ENCODE peak calls at places on chromosome 3, in eight cellular contexts. One of them, this sample, is unnamed.
A peak's percentile ranks its signal among the peaks of the same experiment; 100 is the strongest.

GRCh38 chr3:42507751-42508335 is 5.4 kb downstream of the VIPR1 start:
- DNase-seq in neural progenitor cell: no peak
- DNase-seq in mammary epithelial cell: no peak
- DNase-seq in endothelial cell of umbilical vein: no peak
- DNase-seq in GM12878: no peak
- DNase-seq in PC-3: no peak
- DNase-seq in fibroblast of lung: no peak
- DNase-seq in hepatocyte: no peak
- DNase-seq in this sample: no peak

GRCh38 chr3:12489832-12490231 is 5.6 kb downstream of the TSEN2 start:
- DNase-seq in neural progenitor cell: no peak
- DNase-seq in mammary epithelial cell: no peak
- DNase-seq in endothelial cell of umbilical vein: no peak
- DNase-seq in GM12878: no peak
- DNase-seq in PC-3: no peak
- DNase-seq in fibroblast of lung: no peak
- DNase-seq in hepatocyte: no peak
- DNase-seq in this sample: no peak

GRCh38 chr3:61624300-61624699 is 62.9 kb downstream of the PTPRG start:
- DNase-seq in neural progenitor cell: no peak
- DNase-seq in mammary epithelial cell: no peak
- DNase-seq in endothelial cell of umbilical vein: no peak
- DNase-seq in GM12878: no peak
- DNase-seq in PC-3: no peak
- DNase-seq in fibroblast of lung: no peak
- DNase-seq in hepatocyte: no peak
- DNase-seq in this sample: no peak

GRCh38 chr3:71142440-71143161 is 440.9 kb downstream of the FOXP1 start:
- DNase-seq in neural progenitor cell: peak; percentile 49
- DNase-seq in mammary epithelial cell: no peak
- DNase-seq in endothelial cell of umbilical vein: peak; percentile 39
- DNase-seq in GM12878: no peak
- DNase-seq in PC-3: no peak
- DNase-seq in fibroblast of lung: no peak
- DNase-seq in hepatocyte: no peak
- DNase-seq in this sample: peak; percentile 49

GRCh38 chr3:47163023-47163989 is 607 bp downstream of the SETD2 start:
- DNase-seq in neural progenitor cell: no peak
- DNase-seq in mammary epithelial cell: peak; percentile 45
- DNase-seq in endothelial cell of umbilical vein: peak; percentile 57
- DNase-seq in GM12878: no peak
- DNase-seq in PC-3: peak; percentile 48
- DNase-seq in fibroblast of lung: peak; percentile 44
- DNase-seq in hepatocyte: peak; percentile 75
- DNase-seq in this sample: peak; percentile 11

GRCh38 chr3:17491601-17492000 is 250.8 kb downstream of the TBC1D5 start:
- DNase-seq in neural progenitor cell: no peak
- DNase-seq in mammary epithelial cell: peak; percentile 78
- DNase-seq in endothelial cell of umbilical vein: peak; percentile 25
- DNase-seq in GM12878: no peak
- DNase-seq in PC-3: peak; percentile 73
- DNase-seq in fibroblast of lung: peak; percentile 84
- DNase-seq in hepatocyte: no peak
- DNase-seq in this sample: no peak

GRCh38 chr3:43765417-43766030 is 74.8 kb downstream of the ABHD5 start:
- DNase-seq in neural progenitor cell: no peak
- DNase-seq in mammary epithelial cell: no peak
- DNase-seq in endothelial cell of umbilical vein: no peak
- DNase-seq in GM12878: no peak
- DNase-seq in PC-3: peak; percentile 47
- DNase-seq in fibroblast of lung: peak; percentile 68
- DNase-seq in hepatocyte: no peak
- DNase-seq in this sample: no peak

GRCh38 chr3:12629560-12629959 is 34.4 kb downstream of the RAF1 start:
- DNase-seq in neural progenitor cell: no peak
- DNase-seq in mammary epithelial cell: no peak
- DNase-seq in endothelial cell of umbilical vein: no peak
- DNase-seq in GM12878: no peak
- DNase-seq in PC-3: peak; percentile 15
- DNase-seq in fibroblast of lung: peak; percentile 60
- DNase-seq in hepatocyte: no peak
- DNase-seq in this sample: no peak

GRCh38 chr3:34056951-34057390 is 258.5 kb downstream of the PDCD6IP start:
- DNase-seq in neural progenitor cell: no peak
- DNase-seq in mammary epithelial cell: no peak
- DNase-seq in endothelial cell of umbilical vein: no peak
- DNase-seq in GM12878: peak; percentile 89
- DNase-seq in PC-3: no peak
- DNase-seq in fibroblast of lung: peak; percentile 23
- DNase-seq in hepatocyte: no peak
- DNase-seq in this sample: no peak

GRCh38 chr3:129087138-129087702 is 26.6 kb downstream of the GP9 start:
- DNase-seq in neural progenitor cell: no peak
- DNase-seq in mammary epithelial cell: peak; percentile 16
- DNase-seq in endothelial cell of umbilical vein: peak; percentile 57
- DNase-seq in GM12878: no peak
- DNase-seq in PC-3: no peak
- DNase-seq in fibroblast of lung: peak; percentile 30
- DNase-seq in hepatocyte: no peak
- DNase-seq in this sample: no peak

GRCh38 chr3:33855884-33856546 is 57.6 kb downstream of the PDCD6IP start:
- DNase-seq in neural progenitor cell: no peak
- DNase-seq in mammary epithelial cell: no peak
- DNase-seq in endothelial cell of umbilical vein: peak; percentile 84
- DNase-seq in GM12878: no peak
- DNase-seq in PC-3: peak; percentile 50
- DNase-seq in fibroblast of lung: no peak
- DNase-seq in hepatocyte: no peak
- DNase-seq in this sample: no peak

GRCh38 chr3:69948246-69948862 is 51.2 kb upstream of the SAMMSON start:
- DNase-seq in neural progenitor cell: peak; percentile 40
- DNase-seq in mammary epithelial cell: peak; percentile 9
- DNase-seq in endothelial cell of umbilical vein: peak; percentile 60
- DNase-seq in GM12878: no peak
- DNase-seq in PC-3: peak; percentile 35
- DNase-seq in fibroblast of lung: peak; percentile 73
- DNase-seq in hepatocyte: peak; percentile 62
- DNase-seq in this sample: peak; percentile 36

DNA sequence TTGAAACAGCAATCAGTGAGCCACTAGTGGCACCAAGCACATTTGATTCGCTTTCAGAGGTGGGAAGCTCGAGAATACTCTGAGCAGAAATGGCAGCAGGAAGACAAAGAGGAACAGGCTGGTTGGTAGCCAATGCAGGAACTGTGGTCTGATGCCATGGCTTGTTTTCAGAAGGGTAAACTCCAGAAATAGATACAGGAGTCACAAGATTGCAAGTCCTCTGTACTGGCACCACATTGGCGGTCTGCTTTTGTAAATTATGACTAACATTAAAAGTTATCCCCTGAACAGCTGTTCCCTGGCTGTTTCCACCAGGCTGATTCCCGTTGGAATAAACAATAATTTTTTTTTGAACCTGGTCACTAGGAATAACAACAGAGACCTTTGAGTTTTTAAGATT is 35.5 kb downstream of the USF3 start:
- DNase-seq in neural progenitor cell: no peak
- DNase-seq in mammary epithelial cell: no peak
- DNase-seq in endothelial cell of umbilical vein: no peak
- DNase-seq in GM12878: no peak
- DNase-seq in PC-3: no peak
- DNase-seq in fibroblast of lung: peak; percentile 87
- DNase-seq in hepatocyte: no peak
- DNase-seq in this sample: no peak
- H3K27ac ChIP-seq in neural progenitor cell: no peak overlapping the region
- H3K27ac ChIP-seq in mammary epithelial cell: no peak overlapping the region
- H3K27ac ChIP-seq in endothelial cell of umbilical vein: no peak overlapping the region
- H3K27ac ChIP-seq in GM12878: no peak overlapping the region
- H3K27ac ChIP-seq in PC-3: no peak overlapping the region
- H3K27ac ChIP-seq in fibroblast of lung: peak overlapping the region; percentile 34
- H3K27ac ChIP-seq in hepatocyte: no peak overlapping the region
- H3K27ac ChIP-seq in this sample: no peak overlapping the region

GRCh38 chr3:72848703-72849081 is 447 bp upstream of the SHQ1 start:
- DNase-seq in neural progenitor cell: no peak
- DNase-seq in mammary epithelial cell: no peak
- DNase-seq in endothelial cell of umbilical vein: no peak
- DNase-seq in GM12878: peak; percentile 71
- DNase-seq in PC-3: no peak
- DNase-seq in fibroblast of lung: no peak
- DNase-seq in hepatocyte: no peak
- DNase-seq in this sample: no peak
- TF ChIP-seq EZH2 in neural progenitor cell: no peak
- TF ChIP-seq EZH2 in mammary epithelial cell: no peak
- TF ChIP-seq EZH2 in endothelial cell of umbilical vein: no peak
- TF ChIP-seq EZH2 in GM12878: peak; percentile 86
- TF ChIP-seq EZH2 in PC-3: no peak
- TF ChIP-seq EZH2 in fibroblast of lung: no peak
- TF ChIP-seq EZH2 in hepatocyte: no peak
- TF ChIP-seq EZH2 in this sample: no peak

DNA sequence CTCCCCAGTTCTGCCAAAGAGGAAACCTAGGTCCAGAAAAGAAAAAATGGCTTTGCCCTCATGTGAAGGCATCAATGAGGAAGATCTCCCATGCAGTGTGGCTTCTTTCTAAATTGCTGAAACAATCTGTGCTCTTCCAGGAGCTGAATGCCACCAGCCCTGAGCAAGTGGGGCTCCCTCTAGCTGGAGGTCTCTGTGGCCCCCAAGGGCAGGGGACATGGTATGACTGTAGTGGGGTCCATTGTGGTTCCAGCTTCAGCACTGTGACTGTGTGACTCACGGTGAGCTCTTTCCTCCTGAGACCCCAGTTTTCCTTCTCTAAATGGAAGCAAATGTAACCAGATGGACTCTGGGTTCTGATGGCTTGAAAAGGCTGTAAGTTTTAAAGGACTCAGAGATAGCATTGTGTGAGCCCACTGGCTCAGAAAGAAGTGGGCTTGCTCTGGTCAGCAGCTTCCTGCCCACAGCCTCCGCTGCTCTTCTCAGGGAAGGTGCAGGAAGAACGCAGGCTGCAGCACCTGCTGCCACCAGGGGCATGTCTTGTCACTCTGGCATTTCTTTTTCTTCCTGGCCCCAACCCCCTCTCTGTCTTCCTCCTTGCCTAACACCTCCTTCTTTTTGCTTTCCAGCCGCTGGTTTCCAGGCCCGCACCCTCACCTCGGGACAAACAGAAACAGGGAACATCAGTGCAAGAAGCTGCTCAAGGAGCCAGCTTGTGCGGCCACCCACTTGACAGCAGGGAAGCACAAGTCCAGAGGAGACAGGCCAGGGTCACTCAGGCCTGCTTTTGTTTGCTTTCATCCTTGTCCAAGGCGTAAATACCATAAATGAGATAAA is 5.8 kb upstream of the CXCR6 start:
- DNase-seq in neural progenitor cell: no peak
- DNase-seq in mammary epithelial cell: no peak
- DNase-seq in endothelial cell of umbilical vein: no peak
- DNase-seq in GM12878: no peak
- DNase-seq in PC-3: no peak
- DNase-seq in fibroblast of lung: no peak
- DNase-seq in hepatocyte: no peak
- DNase-seq in this sample: no peak
- TF ChIP-seq CTCF in neural progenitor cell: no peak
- TF ChIP-seq CTCF in mammary epithelial cell: no peak
- TF ChIP-seq CTCF in endothelial cell of umbilical vein: no peak
- TF ChIP-seq CTCF in GM12878: no peak
- TF ChIP-seq CTCF in PC-3: no peak
- TF ChIP-seq CTCF in fibroblast of lung: no peak
- TF ChIP-seq CTCF in hepatocyte: no peak
- TF ChIP-seq CTCF in this sample: no peak

GRCh38 chr3:119295816-119296484 is 1.8 kb downstream of the ARHGAP31 start:
- DNase-seq in neural progenitor cell: no peak
- DNase-seq in mammary epithelial cell: peak; percentile 13
- DNase-seq in endothelial cell of umbilical vein: peak; percentile 45
- DNase-seq in GM12878: no peak
- DNase-seq in PC-3: no peak
- DNase-seq in fibroblast of lung: peak; percentile 12
- DNase-seq in hepatocyte: no peak
- DNase-seq in this sample: no peak

GRCh38 chr3:119296723-119297122 is 2.5 kb downstream of the ARHGAP31 start:
- DNase-seq in neural progenitor cell: no peak
- DNase-seq in mammary epithelial cell: no peak
- DNase-seq in endothelial cell of umbilical vein: peak; percentile 10
- DNase-seq in GM12878: no peak
- DNase-seq in PC-3: no peak
- DNase-seq in fibroblast of lung: no peak
- DNase-seq in hepatocyte: no peak
- DNase-seq in this sample: no peak

GRCh38 chr3:119298565-119298941 is 4.4 kb downstream of the ARHGAP31 start:
- DNase-seq in neural progenitor cell: no peak
- DNase-seq in mammary epithelial cell: no peak
- DNase-seq in endothelial cell of umbilical vein: no peak
- DNase-seq in GM12878: no peak
- DNase-seq in PC-3: no peak
- DNase-seq in fibroblast of lung: no peak
- DNase-seq in hepatocyte: no peak
- DNase-seq in this sample: no peak

GRCh38 chr3:119294889-119295769 is 946 bp downstream of the ARHGAP31 start:
- DNase-seq in neural progenitor cell: peak; percentile 46
- DNase-seq in mammary epithelial cell: peak; percentile 37
- DNase-seq in endothelial cell of umbilical vein: peak; percentile 73
- DNase-seq in GM12878: no peak
- DNase-seq in PC-3: peak; percentile 52
- DNase-seq in fibroblast of lung: peak; percentile 35
- DNase-seq in hepatocyte: peak; percentile 66
- DNase-seq in this sample: peak; percentile 51

GRCh38 chr3:119297169-119297568 is 3.0 kb downstream of the ARHGAP31 start:
- DNase-seq in neural progenitor cell: no peak
- DNase-seq in mammary epithelial cell: no peak
- DNase-seq in endothelial cell of umbilical vein: peak; percentile 63
- DNase-seq in GM12878: no peak
- DNase-seq in PC-3: peak; percentile 27
- DNase-seq in fibroblast of lung: peak; percentile 31
- DNase-seq in hepatocyte: no peak
- DNase-seq in this sample: no peak
- H3K27ac ChIP-seq in neural progenitor cell: no peak overlapping the region
- H3K27ac ChIP-seq in mammary epithelial cell: no peak overlapping the region
- H3K27ac ChIP-seq in endothelial cell of umbilical vein: no peak overlapping the region
- H3K27ac ChIP-seq in GM12878: peak overlapping the region; percentile 0
- H3K27ac ChIP-seq in PC-3: no peak overlapping the region
- H3K27ac ChIP-seq in fibroblast of lung: no peak overlapping the region
- H3K27ac ChIP-seq in hepatocyte: peak overlapping the region; percentile 94
- H3K27ac ChIP-seq in this sample: no peak overlapping the region

GRCh38 chr3:36447063-36447462 is 66.8 kb downstream of the STAC start:
- DNase-seq in neural progenitor cell: no peak
- DNase-seq in mammary epithelial cell: no peak
- DNase-seq in endothelial cell of umbilical vein: no peak
- DNase-seq in GM12878: no peak
- DNase-seq in PC-3: no peak
- DNase-seq in fibroblast of lung: no peak
- DNase-seq in hepatocyte: no peak
- DNase-seq in this sample: no peak
- TF ChIP-seq EZH2 in neural progenitor cell: no peak
- TF ChIP-seq EZH2 in mammary epithelial cell: no peak
- TF ChIP-seq EZH2 in endothelial cell of umbilical vein: no peak
- TF ChIP-seq EZH2 in GM12878: no peak
- TF ChIP-seq EZH2 in PC-3: no peak
- TF ChIP-seq EZH2 in fibroblast of lung: no peak
- TF ChIP-seq EZH2 in hepatocyte: no peak
- TF ChIP-seq EZH2 in this sample: no peak

GRCh38 chr3:55571913-55572312 is 84.8 kb upstream of the WNT5A start:
- DNase-seq in neural progenitor cell: peak; percentile 83
- DNase-seq in mammary epithelial cell: no peak
- DNase-seq in endothelial cell of umbilical vein: no peak
- DNase-seq in GM12878: no peak
- DNase-seq in PC-3: no peak
- DNase-seq in fibroblast of lung: no peak
- DNase-seq in hepatocyte: peak; percentile 69
- DNase-seq in this sample: no peak
- TF ChIP-seq CTCF in neural progenitor cell: peak; percentile 45
- TF ChIP-seq CTCF in mammary epithelial cell: peak; percentile 29
- TF ChIP-seq CTCF in endothelial cell of umbilical vein: no peak
- TF ChIP-seq CTCF in GM12878: no peak
- TF ChIP-seq CTCF in PC-3: no peak
- TF ChIP-seq CTCF in fibroblast of lung: no peak
- TF ChIP-seq CTCF in hepatocyte: peak; percentile 21
- TF ChIP-seq CTCF in this sample: no peak

GRCh38 chr3:67018105-67018788 is 20.1 kb downstream of the KBTBD8 start:
- DNase-seq in neural progenitor cell: no peak
- DNase-seq in mammary epithelial cell: peak; percentile 21
- DNase-seq in endothelial cell of umbilical vein: no peak
- DNase-seq in GM12878: no peak
- DNase-seq in PC-3: no peak
- DNase-seq in fibroblast of lung: peak; percentile 57
- DNase-seq in hepatocyte: no peak
- DNase-seq in this sample: no peak
- H3K27ac ChIP-seq in neural progenitor cell: no peak overlapping the region
- H3K27ac ChIP-seq in mammary epithelial cell: no peak overlapping the region
- H3K27ac ChIP-seq in endothelial cell of umbilical vein: no peak overlapping the region
- H3K27ac ChIP-seq in GM12878: peak overlapping the region; percentile 74
- H3K27ac ChIP-seq in PC-3: no peak overlapping the region
- H3K27ac ChIP-seq in fibroblast of lung: no peak overlapping the region
- H3K27ac ChIP-seq in hepatocyte: no peak overlapping the region
- H3K27ac ChIP-seq in this sample: no peak overlapping the region